ENCODE peak calls at places on chromosomes 11 and 22, in nine cellular contexts. J, W, I, U, V, Y, B, A and R are unnamed samples. For H3K27me3, H3K9me3 and H3K4me1, the result is how much of the 10 kb centered on the place peaks cover.

GRCh38 chr11:128734439-128735224 is 40.8 kb downstream of the FLI1 start:
- DNase-seq in A (no peak), W (no peak), U (no peak), J (peak), I (no peak), B (peak), Y (no peak), V (no peak), R (peak)

GRCh38 chr11:48063424-48063978 is 83.1 kb downstream of the PTPRJ start:
- DNase-seq in V (no peak), W (no peak), B (no peak), I (no peak), U (no peak), J (no peak), A (peak), Y (peak), R (no peak)

GRCh38 chr22:50548046-50548912 is 2.6 kb downstream of the KLHDC7B start:
- DNase-seq in A (no peak), U (no peak), V (no peak), Y (no peak), B (peak), W (no peak), I (no peak), J (no peak), R (no peak)

GRCh38 chr11:86513138-86513537 is 138.5 kb downstream of the CCDC81 start:
- DNase-seq in B (no peak), I (no peak), U (no peak), Y (no peak), V (no peak), A (no peak), W (no peak), J (no peak), R (no peak)

GRCh38 chr11:57434640-57435546 is 8.0 kb upstream of the SLC43A3 start:
- DNase-seq in J (no peak), U (no peak), V (no peak), A (no peak), W (peak), B (no peak), Y (no peak), I (no peak), R (no peak)

GRCh38 chr11:10454506-10454901 is 560 bp upstream of the AMPD3 start:
- DNase-seq in I (no peak), V (no peak), W (no peak), Y (no peak), J (no peak), U (peak), B (no peak), A (no peak), R (no peak)

GRCh38 chr11:57812634-57813033 is 51.0 kb downstream of the CTNND1 start:
- DNase-seq in Y (no peak), A (no peak), I (no peak), U (no peak), V (no peak), J (no peak), W (no peak), B (no peak), R (no peak)

GRCh38 chr11:75946531-75947530 is 131.8 kb downstream of the UVRAG start:
- DNase-seq in A (peak), U (peak), W (no peak), Y (peak), J (no peak), V (no peak), B (no peak), I (peak), R (no peak)

GRCh38 chr11:120622189-120622912 is 110.8 kb downstream of the GRIK4 start:
- DNase-seq in U (no peak), A (no peak), W (no peak), B (no peak), Y (no peak), J (no peak), V (no peak), I (no peak), R (no peak)

GRCh38 chr11:74018331-74019005 is 9.6 kb upstream of the UCP3 start:
- DNase-seq in J (peak), A (peak), B (peak), Y (peak), I (no peak), V (no peak), U (no peak), W (peak), R (peak)

GRCh38 chr11:68441466-68442230 is 18.9 kb upstream of the PPP6R3 start:
- DNase-seq in U (no peak), W (no peak), B (no peak), V (no peak), Y (no peak), J (no peak), I (no peak), A (no peak), R (no peak)

GRCh38 chr11:20022363-20023081 is 137.8 kb downstream of the DBX1 start:
- DNase-seq in Y (peak), W (no peak), I (peak), A (no peak), V (no peak), J (no peak), U (peak), B (no peak), R (no peak)

GRCh38 chr11:74255741-74256369 is 55.6 kb downstream of the P4HA3 start:
- DNase-seq in B (peak), Y (peak), J (peak), W (no peak), A (peak), I (peak), V (peak), U (peak), R (no peak)

GRCh38 chr11:114280696-114281095 is 15.5 kb upstream of the NNMT start:
- DNase-seq in Y (peak), V (no peak), A (peak), I (peak), J (peak), B (no peak), W (peak), U (peak), R (peak)

GRCh38 chr22:39236321-39237275 is 8.2 kb downstream of the PDGFB start:
- DNase-seq in U (no peak), W (no peak), Y (no peak), A (peak), J (no peak), I (no peak), V (peak), B (peak), R (peak)

GRCh38 chr22:41916745-41917358 is 2.0 kb upstream of the SHISA8 start:
- DNase-seq in J (no peak), V (no peak), W (no peak), I (no peak), Y (no peak), U (no peak), A (no peak), B (no peak), R (no peak)
- H3K27me3 ChIP-seq in J (under half), V (under half), W (under half), I (under half), Y (under half), U (half or more), A (half or more), B (under half), R (half or more)

GRCh38 chr11:34707462-34707840 is 86.6 kb downstream of the EHF start:
- DNase-seq in V (no peak), Y (no peak), A (no peak), B (no peak), W (no peak), J (no peak), I (no peak), U (no peak), R (no peak)
- H3K9me3 ChIP-seq in V (under half), Y (under half), A (under half), B (under half), W (under half), J (under half), I (under half), U (half or more), R (under half)

DNA sequence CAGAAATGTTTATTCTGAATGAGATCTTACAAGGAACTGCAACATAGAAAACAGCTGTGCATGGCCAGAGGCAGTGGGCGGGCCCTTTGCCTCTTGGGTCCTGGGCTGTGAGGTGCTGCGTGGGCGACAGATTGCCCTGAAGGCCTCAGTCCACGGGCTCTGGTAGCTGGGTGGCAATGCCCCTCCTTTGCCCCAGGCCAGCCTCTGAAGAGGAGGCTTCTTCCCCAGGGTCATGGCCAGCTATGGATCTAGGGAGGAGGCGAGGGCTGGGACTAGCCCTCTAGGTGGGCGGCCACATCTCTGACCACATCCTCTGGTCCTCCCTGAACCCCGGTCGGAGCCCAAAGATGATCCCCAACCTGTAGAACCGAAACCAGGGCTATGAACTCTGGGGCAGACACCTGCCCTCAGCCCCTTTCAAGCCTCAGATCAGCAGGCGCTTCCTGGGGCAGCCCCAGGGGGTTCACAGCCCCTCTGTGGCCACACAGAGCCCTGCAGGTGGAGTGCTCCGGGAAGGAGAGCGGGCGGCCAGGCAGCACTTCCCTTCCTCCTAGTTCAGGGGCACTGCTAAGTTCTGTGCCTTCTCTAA is 6.6 kb upstream of the CDC42BPG start:
- DNase-seq in J (no peak), W (no peak), Y (no peak), V (peak), I (peak), B (peak), A (no peak), U (peak), R (no peak)
- H3K4me1 ChIP-seq in J (under half), W (under half), Y (under half), V (half or more), I (under half), B (under half), A (half or more), U (under half), R (half or more)

DNA sequence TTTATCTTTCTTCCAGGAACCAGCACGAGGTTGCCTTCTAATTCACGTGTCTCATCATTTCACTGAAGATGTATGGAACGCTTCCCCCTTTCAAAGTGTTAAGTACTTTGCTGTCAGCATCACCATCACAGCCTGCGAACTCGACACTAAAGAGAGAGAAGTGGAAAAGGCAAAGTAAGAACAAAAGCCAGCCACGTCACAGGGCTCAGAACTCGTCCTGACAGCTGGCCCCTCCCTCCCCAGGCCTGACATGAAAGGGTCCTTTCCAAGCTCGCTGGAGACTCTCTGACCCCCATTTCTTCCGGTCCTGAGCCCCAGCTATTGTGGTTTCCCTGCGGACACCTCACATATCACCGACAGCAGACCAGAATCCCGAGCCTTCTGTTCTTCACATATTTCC is 177.8 kb upstream of the NTM start:
- DNase-seq in B (no peak), U (no peak), A (no peak), V (no peak), J (no peak), I (no peak), W (no peak), Y (no peak), R (no peak)
- H3K27me3 ChIP-seq in B (under half), U (under half), A (under half), V (under half), J (under half), I (under half), W (under half), Y (under half), R (under half)

GRCh38 chr11:97691061-97691460 is 1301.2 kb downstream of the JRKL start:
- DNase-seq in J (no peak), U (no peak), B (no peak), V (no peak), I (no peak), Y (no peak), W (no peak), A (no peak), R (no peak)
- H3K9me3 ChIP-seq in J (under half), U (under half), B (under half), V (under half), I (under half), Y (under half), W (under half), A (under half), R (under half)

GRCh38 chr22:24291538-24292201 is 21.0 kb downstream of the SPECC1L start:
- DNase-seq in J (no peak), U (no peak), B (no peak), I (no peak), W (no peak), A (no peak), V (no peak), Y (no peak), R (no peak)

GRCh38 chr22:24289138-24289537 is 18.5 kb downstream of the SPECC1L start:
- DNase-seq in J (no peak), A (no peak), W (no peak), Y (no peak), I (no peak), V (no peak), U (no peak), B (no peak), R (no peak)

GRCh38 chr22:24285245-24285644 is 14.6 kb downstream of the SPECC1L start:
- DNase-seq in A (no peak), U (no peak), I (no peak), B (no peak), V (no peak), J (no peak), Y (no peak), W (no peak), R (no peak)

GRCh38 chr22:24289781-24290181 is 19.1 kb downstream of the SPECC1L start:
- DNase-seq in U (no peak), W (no peak), V (no peak), Y (no peak), B (no peak), A (no peak), I (no peak), J (no peak), R (no peak)

GRCh38 chr22:24290459-24290858 is 19.8 kb downstream of the SPECC1L start:
- DNase-seq in B (no peak), J (no peak), V (no peak), U (no peak), W (no peak), A (no peak), Y (no peak), I (no peak), R (no peak)
- H3K4me1 ChIP-seq in B (under half), J (under half), V (under half), U (under half), W (under half), A (half or more), Y (under half), I (under half), R (half or more)

GRCh38 chr11:8221025-8221723 is 42.5 kb downstream of the LMO1 start:
- DNase-seq in J (no peak), I (no peak), V (no peak), U (no peak), B (no peak), W (no peak), Y (no peak), A (no peak), R (no peak)

GRCh38 chr11:8220261-8221024 is 43.2 kb downstream of the LMO1 start:
- DNase-seq in Y (no peak), V (no peak), U (no peak), W (no peak), B (no peak), I (no peak), A (no peak), J (no peak), R (no peak)

GRCh38 chr11:8223513-8223899 is 40.2 kb downstream of the LMO1 start:
- DNase-seq in B (no peak), W (no peak), Y (no peak), U (peak), V (no peak), A (no peak), I (no peak), J (no peak), R (no peak)

GRCh38 chr11:8222820-8223512 is 40.7 kb downstream of the LMO1 start:
- DNase-seq in B (no peak), I (no peak), J (no peak), U (peak), A (no peak), W (no peak), Y (no peak), V (no peak), R (no peak)

DNA sequence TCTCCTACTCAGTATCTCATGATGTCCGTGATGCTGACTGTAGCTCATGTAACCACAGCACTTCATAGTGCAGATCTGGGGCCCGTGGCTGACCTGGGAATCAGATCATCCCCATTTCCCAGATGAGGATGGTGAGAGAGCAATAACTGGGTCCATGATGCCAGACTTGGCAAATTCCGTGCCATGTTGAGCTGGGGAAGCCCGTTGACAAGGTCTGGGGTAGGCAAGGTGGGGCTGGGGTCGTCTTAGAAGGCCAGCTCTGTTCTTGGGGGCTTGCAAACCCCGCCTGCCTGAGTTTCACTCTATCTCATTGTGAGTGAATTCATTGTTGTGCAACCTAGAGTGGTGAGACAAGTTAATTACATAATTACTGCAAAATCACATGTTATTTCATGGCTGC is 41.8 kb downstream of the LMO1 start:
- DNase-seq in A (no peak), B (no peak), V (no peak), U (no peak), I (no peak), Y (no peak), J (no peak), W (no peak), R (no peak)
- H3K27me3 ChIP-seq in A (under half), B (under half), V (under half), U (under half), I (under half), Y (under half), J (under half), W (under half), R (under half)

GRCh38 chr22:48431014-48431413 is 1396.7 kb downstream of the BRD1 start:
- DNase-seq in I (no peak), Y (peak), J (no peak), U (no peak), B (no peak), A (no peak), V (no peak), W (no peak), R (no peak)
- H3K9me3 ChIP-seq in I (under half), Y (under half), J (under half), U (under half), B (under half), A (under half), V (under half), W (under half), R (under half)